ENCODE peak calls at places on chromosomes 13 and 19, in nine cellular contexts. Y, O, S, E, Z, Q, P, N and I are unnamed samples.

GRCh38 chr13:102948006-102948405 is 102.2 kb downstream of the ERCC5 start:
- DNase-seq in Y (no peak), O (no peak), S (peak; percentile 19), E (no peak), Z (no peak), Q (peak; percentile 75), P (no peak), N (peak; percentile 6), I (no peak)

GRCh38 chr19:34075661-34076091 is 96.6 kb upstream of the LSM14A start:
- DNase-seq in Y (no peak), O (no peak), S (no peak), E (peak; percentile 20), Z (no peak), Q (no peak), P (no peak), N (no peak), I (no peak)

GRCh38 chr19:5539431-5539833 is 28.3 kb downstream of the TINCR start:
- DNase-seq in Y (no peak), O (no peak), S (no peak), E (no peak), Z (no peak), Q (no peak), P (no peak), N (no peak), I (no peak)

GRCh38 chr19:33303791-33304759 is 1.7 kb upstream of the CEBPA start:
- DNase-seq in Y (peak; percentile 88), O (no peak), S (peak; percentile 29), E (peak; percentile 6), Z (no peak), Q (no peak), P (no peak), N (peak; percentile 58), I (no peak)

GRCh38 chr13:40148103-40148502 is 492.6 kb downstream of the COG6 start:
- DNase-seq in Y (no peak), O (no peak), S (no peak), E (no peak), Z (no peak), Q (no peak), P (no peak), N (no peak), I (no peak)

GRCh38 chr13:21011378-21011777 is 50.0 kb downstream of the LATS2 start:
- DNase-seq in Y (no peak), O (no peak), S (no peak), E (peak; percentile 63), Z (no peak), Q (no peak), P (no peak), N (no peak), I (no peak)

GRCh38 chr19:40267601-40267997 is 17.5 kb downstream of the AKT2 start:
- DNase-seq in Y (no peak), O (no peak), S (no peak), E (no peak), Z (no peak), Q (no peak), P (no peak), N (no peak), I (no peak)

GRCh38 chr19:57668635-57669034 is at the start of gene ZSCAN4:
- DNase-seq in Y (no peak), O (no peak), S (no peak), E (no peak), Z (no peak), Q (no peak), P (no peak), N (no peak), I (no peak)

GRCh38 chr13:59728896-59729545 is 434.7 kb downstream of the DIAPH3 start:
- DNase-seq in Y (no peak), O (no peak), S (no peak), E (no peak), Z (no peak), Q (no peak), P (no peak), N (no peak), I (no peak)

GRCh38 chr19:16325161-16325527 is 518 bp downstream of the KLF2 start:
- DNase-seq in Y (peak; percentile 90), O (peak; percentile 44), S (no peak), E (peak; percentile 31), Z (no peak), Q (no peak), P (no peak), N (peak; percentile 47), I (no peak)

GRCh38 chr19:53927745-53928144 is 18.7 kb downstream of the CACNG7 start:
- DNase-seq in Y (no peak), O (no peak), S (peak; percentile 62), E (peak; percentile 57), Z (no peak), Q (no peak), P (peak; percentile 64), N (peak; percentile 52), I (peak; percentile 69)

GRCh38 chr13:113598081-113598410 is 13.5 kb downstream of the TFDP1 start:
- DNase-seq in Y (no peak), O (no peak), S (no peak), E (no peak), Z (no peak), Q (no peak), P (no peak), N (no peak), I (no peak)

DNA sequence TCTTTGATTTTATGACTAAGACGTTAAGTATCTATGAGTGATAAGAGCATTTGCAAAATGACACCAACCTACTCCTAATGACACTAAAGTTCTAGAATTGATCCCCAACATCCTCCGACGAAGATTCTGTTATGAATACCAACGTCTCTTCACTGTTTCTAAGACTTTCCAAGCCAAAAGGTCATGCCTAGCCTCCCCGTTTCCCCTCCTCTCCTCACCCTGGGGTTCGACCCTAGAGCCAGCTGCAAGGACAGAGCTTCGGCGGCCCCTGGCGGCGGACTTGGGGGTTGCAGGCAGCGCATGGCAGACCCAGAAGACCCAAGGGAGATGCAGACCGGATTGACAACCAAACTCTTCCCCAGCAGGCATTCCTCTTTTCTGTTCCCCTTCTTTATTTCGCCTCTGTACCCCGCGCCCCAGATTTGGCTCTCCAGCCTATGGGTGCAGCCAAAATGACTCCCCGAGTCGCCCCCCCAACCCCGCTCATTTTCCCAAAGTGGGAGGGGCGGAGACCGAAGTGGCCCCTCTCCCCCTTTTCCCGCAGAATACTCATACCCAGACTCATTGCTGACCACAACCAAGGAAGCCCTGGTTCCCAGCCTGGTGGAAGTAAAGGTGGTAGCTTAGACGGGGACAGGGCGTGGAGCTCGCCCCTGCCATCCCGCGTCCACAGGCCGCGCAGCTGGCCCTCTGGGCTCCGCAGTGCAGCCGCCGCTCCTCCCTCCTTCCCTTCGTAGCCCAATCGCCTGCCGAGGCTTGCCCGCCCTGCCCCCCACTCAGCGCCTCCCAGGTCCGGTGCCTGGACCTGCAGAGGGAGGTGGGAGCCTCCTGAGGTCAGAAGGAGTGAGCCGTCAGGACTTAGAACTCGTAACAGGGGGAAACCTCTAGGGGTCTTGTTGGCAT is 4.1 kb upstream of the EML2 start:
- DNase-seq in Y (peak; percentile 97), O (peak; percentile 94), S (peak; percentile 79), E (peak; percentile 64), Z (peak; percentile 68), Q (peak; percentile 85), P (peak; percentile 61), N (peak; percentile 91), I (peak; percentile 75)
- H3K4me3 ChIP-seq in Y (no peak overlapping the region), O (no peak overlapping the region), S (peak overlapping the region; percentile 17), E (no peak overlapping the region), Z (no peak overlapping the region), Q (peak overlapping the region; percentile 71), P (no peak overlapping the region), N (no peak overlapping the region), I (peak overlapping the region; percentile 1)

GRCh38 chr19:50820086-50820485 is 3.5 kb downstream of the KLK1 start:
- DNase-seq in Y (no peak), O (peak; percentile 63), S (no peak), E (no peak), Z (no peak), Q (no peak), P (no peak), N (peak; percentile 35), I (no peak)

GRCh38 chr19:50818859-50819472 is 4.6 kb downstream of the KLK1 start:
- DNase-seq in Y (no peak), O (no peak), S (no peak), E (no peak), Z (no peak), Q (no peak), P (no peak), N (peak; percentile 84), I (no peak)

GRCh38 chr19:50820549-50821247 is 2.9 kb downstream of the KLK1 start:
- DNase-seq in Y (no peak), O (peak; percentile 92), S (no peak), E (no peak), Z (no peak), Q (no peak), P (no peak), N (peak; percentile 95), I (no peak)

GRCh38 chr19:50819636-50820035 is 4.0 kb downstream of the KLK1 start:
- DNase-seq in Y (no peak), O (no peak), S (no peak), E (no peak), Z (no peak), Q (no peak), P (no peak), N (peak; percentile 23), I (no peak)

GRCh38 chr19:50817941-50818858 is 5.4 kb downstream of the KLK1 start:
- DNase-seq in Y (no peak), O (peak; percentile 93), S (no peak), E (no peak), Z (no peak), Q (no peak), P (no peak), N (peak; percentile 97), I (no peak)
- H3K4me3 ChIP-seq in Y (no peak overlapping the region), O (peak overlapping the region; percentile 37), S (peak overlapping the region; percentile 49), E (peak overlapping the region; percentile 40), Z (no peak overlapping the region), Q (peak overlapping the region; percentile 25), P (peak overlapping the region; percentile 42), N (no peak overlapping the region), I (no peak overlapping the region)

DNA sequence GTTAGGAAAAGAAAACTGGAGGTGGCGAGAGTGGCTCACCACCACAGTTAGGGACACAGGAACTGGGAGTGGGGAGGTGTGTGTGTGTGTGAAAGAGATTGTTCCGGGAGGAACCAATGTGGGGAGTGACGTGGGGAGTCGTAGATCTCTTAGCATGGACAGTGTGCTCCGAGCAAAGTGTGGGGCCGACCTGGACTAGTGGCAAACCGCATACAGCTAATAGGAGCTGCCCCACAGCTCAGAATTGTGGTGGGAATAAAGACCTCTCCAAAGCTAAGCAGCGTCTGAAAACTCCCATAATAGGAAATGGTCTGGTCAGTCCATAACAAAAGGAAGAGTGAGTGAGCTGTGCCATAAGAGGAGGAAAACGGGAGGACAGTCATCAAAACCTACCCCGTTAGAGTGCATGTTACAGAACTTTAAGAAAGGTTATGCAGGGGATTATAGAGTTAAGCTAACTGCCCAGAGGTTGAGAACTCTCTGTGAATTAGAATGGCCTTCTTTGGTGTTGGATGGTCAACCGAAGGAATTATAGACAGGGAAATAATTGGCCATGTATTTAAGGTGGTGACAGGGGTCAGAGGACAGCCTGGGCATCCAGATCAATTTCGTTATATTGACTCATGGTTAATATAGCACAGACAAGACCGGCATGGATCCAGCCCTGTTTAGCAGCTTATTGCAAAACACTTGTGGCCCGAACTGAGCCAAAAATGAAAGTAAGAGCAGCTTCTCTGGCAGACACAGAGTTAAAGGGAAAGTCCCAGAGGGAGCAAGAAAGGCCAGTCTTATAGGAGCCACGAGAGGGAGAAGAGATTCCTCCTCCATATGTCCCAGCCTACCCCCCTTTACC is 8.9 kb upstream of the SLC15A1 start:
- DNase-seq in Y (peak; percentile 69), O (no peak), S (peak; percentile 85), E (peak; percentile 78), Z (no peak), Q (no peak), P (peak; percentile 74), N (peak; percentile 30), I (no peak)
- H3K4me3 ChIP-seq in Y (no peak overlapping the region), O (no peak overlapping the region), S (peak overlapping the region; percentile 38), E (peak overlapping the region; percentile 33), Z (peak overlapping the region; percentile 8), Q (no peak overlapping the region), P (peak overlapping the region; percentile 14), N (no peak overlapping the region), I (no peak overlapping the region)

GRCh38 chr13:51223284-51224270 is 1.4 kb downstream of the FAM124A start:
- DNase-seq in Y (no peak), O (no peak), S (no peak), E (no peak), Z (peak; percentile 27), Q (peak; percentile 87), P (no peak), N (no peak), I (no peak)
- H3K4me3 ChIP-seq in Y (no peak overlapping the region), O (no peak overlapping the region), S (peak overlapping the region; percentile 80), E (no peak overlapping the region), Z (peak overlapping the region; percentile 59), Q (peak overlapping the region; percentile 96), P (no peak overlapping the region), N (no peak overlapping the region), I (no peak overlapping the region)